ENCODE peak calls at places on chromosomes 13 and 19, in six cellular contexts. G, W, L, Y, I and C are unnamed samples.

GRCh38 chr19:18023596-18024212 is 15.7 kb downstream of the ARRDC2 start:
- DNase-seq in W (no peak), L (no peak), I (no peak), G (no peak), Y (no peak), C (peak; percentile 91)

GRCh38 chr19:52214241-52214640 is 24.4 kb downstream of the PPP2R1A start:
- DNase-seq in G (no peak), W (no peak), I (no peak), Y (no peak), L (no peak), C (no peak)

GRCh38 chr13:51803018-51803417 is 945 bp downstream of the DHRS12 start:
- DNase-seq in I (peak; percentile 54), W (peak; percentile 37), L (no peak), Y (no peak), G (no peak), C (peak; percentile 17)

GRCh38 chr19:10812902-10813404 is 23.1 kb downstream of the TMED1 start:
- DNase-seq in G (no peak), W (no peak), I (no peak), L (no peak), Y (no peak), C (no peak)

GRCh38 chr13:29170451-29171082 is 350.4 kb downstream of the MTUS2 start:
- DNase-seq in I (no peak), Y (no peak), W (no peak), L (no peak), G (no peak), C (no peak)

GRCh38 chr13:113992276-113993005 is 18.6 kb upstream of the C13orf46 start:
- DNase-seq in L (no peak), I (no peak), Y (no peak), G (no peak), W (no peak), C (no peak)

GRCh38 chr13:112587359-112587766 is 590 bp downstream of the TUBGCP3 start:
- DNase-seq in W (peak; percentile 85), L (no peak), Y (peak; percentile 63), I (peak; percentile 76), G (no peak), C (peak; percentile 79)

GRCh38 chr13:30892966-30893365 is 13.1 kb upstream of the MEDAG start:
- DNase-seq in Y (peak; percentile 83), L (no peak), I (peak; percentile 87), W (peak; percentile 74), G (no peak), C (peak; percentile 17)

GRCh38 chr19:18153555-18154134 is 682 bp downstream of the PIK3R2 start:
- DNase-seq in L (no peak), Y (no peak), W (peak; percentile 46), G (no peak), I (peak; percentile 31), C (peak; percentile 39)

GRCh38 chr19:13781547-13781946 is 7.3 kb downstream of the C19orf53 start:
- DNase-seq in G (no peak), I (peak; percentile 91), W (peak; percentile 90), L (no peak), Y (peak; percentile 83), C (no peak)

GRCh38 chr13:99312493-99312883 is 5.3 kb upstream of the GPR183 start:
- DNase-seq in Y (no peak), I (no peak), L (no peak), G (no peak), W (no peak), C (no peak)

GRCh38 chr19:15299568-15300409 is 32.5 kb downstream of the BRD4 start:
- DNase-seq in L (no peak), I (no peak), G (no peak), W (no peak), Y (no peak), C (no peak)

GRCh38 chr19:52170304-52170703 is 1.1 kb downstream of the ZNF836 start:
- DNase-seq in L (no peak), G (no peak), W (no peak), Y (no peak), I (peak; percentile 20), C (peak; percentile 21)

GRCh38 chr19:28454083-28454482 is 758.9 kb downstream of the UQCRFS1 start:
- DNase-seq in I (no peak), L (no peak), W (no peak), G (no peak), Y (no peak), C (no peak)

GRCh38 chr19:55598034-55598433 is 1.3 kb downstream of the FIZ1 start:
- DNase-seq in W (peak; percentile 81), G (no peak), I (peak; percentile 88), Y (peak; percentile 85), L (no peak), C (no peak)

GRCh38 chr19:42468273-42468796 is 25.6 kb upstream of the CXCL17 start:
- DNase-seq in W (no peak), Y (no peak), G (no peak), I (no peak), L (no peak), C (no peak)

GRCh38 chr13:58587183-58587582 is 955.6 kb downstream of the PCDH17 start:
- DNase-seq in L (peak; percentile 9), I (no peak), Y (no peak), G (no peak), W (no peak), C (no peak)

GRCh38 chr13:18949970-18950369 is 231.7 kb downstream of the TUBA3C start:
- DNase-seq in L (no peak), I (no peak), W (no peak), G (no peak), Y (no peak), C (no peak)

GRCh38 chr13:97241761-97242160 is 19.6 kb downstream of the MBNL2 start:
- DNase-seq in I (no peak), W (no peak), L (no peak), Y (no peak), G (no peak), C (no peak)

GRCh38 chr13:97245011-97245410 is 22.9 kb downstream of the MBNL2 start:
- DNase-seq in Y (no peak), G (no peak), W (no peak), I (no peak), L (no peak), C (no peak)

GRCh38 chr13:97242755-97243497 is 20.8 kb downstream of the MBNL2 start:
- DNase-seq in G (no peak), L (no peak), Y (no peak), I (no peak), W (no peak), C (no peak)

GRCh38 chr13:97246596-97246995 is 24.5 kb downstream of the MBNL2 start:
- DNase-seq in Y (no peak), I (no peak), G (no peak), L (no peak), W (no peak), C (no peak)

DNA sequence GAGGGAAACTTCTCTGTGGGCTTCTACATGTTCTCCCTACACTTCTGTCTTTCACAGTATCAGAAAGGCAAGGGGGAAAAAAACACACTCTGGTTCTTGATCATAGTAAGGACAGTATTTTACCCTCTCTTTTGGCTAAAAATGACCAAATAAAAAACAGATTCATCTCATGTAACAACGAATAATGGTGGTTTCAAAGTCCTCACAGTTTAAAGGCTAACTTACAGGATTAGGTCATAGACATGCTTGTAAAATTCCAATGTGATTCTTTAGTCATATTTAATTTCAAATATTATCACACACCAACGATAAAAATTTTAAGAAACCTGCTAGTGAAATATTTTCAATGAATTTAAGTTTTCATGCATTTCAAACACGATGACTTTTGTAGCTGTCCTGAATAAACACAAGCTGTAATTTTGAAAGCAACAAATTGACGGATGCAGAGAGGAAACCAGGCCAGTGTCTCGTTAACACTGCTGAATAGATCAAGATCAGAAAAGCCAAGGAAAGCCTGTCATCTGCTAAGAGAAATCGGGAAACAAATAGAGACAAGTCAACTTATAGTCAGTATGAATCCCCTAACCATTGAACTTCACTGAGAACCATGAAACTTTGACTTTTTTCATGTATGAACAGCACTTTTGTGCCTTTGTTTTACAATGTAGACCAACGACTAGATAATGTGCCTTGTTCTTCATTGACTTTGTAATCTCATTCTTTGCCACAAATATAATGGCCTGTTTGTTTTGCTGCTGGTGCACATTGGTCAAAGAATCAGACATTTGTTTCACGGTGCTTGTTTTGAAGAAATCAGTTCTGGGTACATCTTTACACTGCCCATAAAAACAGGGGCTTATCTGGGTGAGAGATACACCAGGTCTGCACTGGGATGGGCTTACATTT is 22.0 kb downstream of the MBNL2 start:
- DNase-seq in L (no peak), Y (no peak), W (no peak), G (no peak), I (no peak), C (no peak)
- H2AFZ ChIP-seq in L (no peak overlapping the region), Y (no peak overlapping the region), W (no peak overlapping the region), G (no peak overlapping the region), I (no peak overlapping the region), C (no peak overlapping the region)

GRCh38 chr19:39077323-39077722 is 6.8 kb upstream of the ACP7 start:
- DNase-seq in I (no peak), W (no peak), G (no peak), L (no peak), Y (no peak), C (no peak)
- TF ChIP-seq CTCF in I (no peak), W (no peak), G (no peak), L (no peak), Y (no peak), C (no peak)

DNA sequence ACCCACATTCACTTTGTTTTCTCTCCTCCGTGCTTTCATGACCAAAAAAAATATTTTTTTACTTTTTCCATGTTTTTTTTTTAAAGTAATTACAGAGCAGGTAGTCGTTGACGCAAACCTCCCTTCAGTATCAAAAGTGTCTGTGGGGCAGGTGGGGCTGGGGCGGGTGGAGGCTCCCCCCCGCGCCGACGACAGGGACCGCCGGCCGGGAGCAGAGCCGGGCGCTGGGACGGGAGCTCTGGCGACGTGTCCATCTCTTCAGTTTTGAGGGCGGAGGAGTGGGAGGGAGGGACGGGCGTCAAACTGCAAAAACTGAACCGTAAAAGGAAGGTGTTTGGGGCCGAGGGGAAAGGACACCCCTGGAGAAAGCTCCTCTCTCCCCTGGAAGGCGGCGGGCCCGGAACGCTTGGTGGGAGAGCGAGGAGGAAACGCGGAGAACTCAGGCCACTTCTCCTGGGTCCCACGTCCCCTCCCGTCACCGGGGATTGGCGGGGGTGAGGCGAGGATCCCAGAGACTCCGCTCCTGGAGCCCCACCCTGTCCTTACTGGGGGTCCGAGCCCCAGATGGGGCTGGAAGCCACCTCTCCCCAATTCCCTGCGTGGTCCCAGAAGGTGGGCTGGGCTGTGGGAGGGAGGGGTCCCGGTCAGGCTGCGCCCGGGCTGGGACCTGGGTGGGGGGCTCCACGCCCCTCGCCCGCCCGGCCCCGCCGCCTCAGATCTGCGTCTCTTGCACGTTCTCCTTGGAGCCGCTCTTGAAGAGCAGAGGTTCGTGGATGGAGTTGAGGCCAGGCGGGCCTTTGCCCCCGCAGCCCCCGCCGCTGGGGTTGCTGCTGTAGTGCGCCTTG is 3.4 kb upstream of the ASPDH start:
- DNase-seq in G (no peak), W (no peak), Y (no peak), I (peak; percentile 51), L (no peak), C (no peak)
- H2AFZ ChIP-seq in G (no peak overlapping the region), W (no peak overlapping the region), Y (no peak overlapping the region), I (peak overlapping the region; percentile 72), L (no peak overlapping the region), C (no peak overlapping the region)

GRCh38 chr19:35270381-35270811 is 1.6 kb downstream of the USF2 start:
- DNase-seq in G (no peak), L (no peak), I (no peak), W (no peak), Y (no peak), C (no peak)
- TF ChIP-seq CTCF in G (no peak), L (no peak), I (no peak), W (no peak), Y (no peak), C (no peak)

GRCh38 chr13:39870197-39870746 is 214.8 kb downstream of the COG6 start:
- DNase-seq in L (no peak), G (no peak), Y (no peak), W (no peak), I (no peak), C (no peak)
- H2AFZ ChIP-seq in L (no peak overlapping the region), G (no peak overlapping the region), Y (no peak overlapping the region), W (no peak overlapping the region), I (no peak overlapping the region), C (no peak overlapping the region)